ENCODE peak calls at places on chromosome 21, in six cellular contexts. H is T-helper 9 cell, P is lower lobe of right lung, Y is bronchial epithelial cell, J is transverse colon, S is DND-41. U is an unnamed sample.

GRCh38 chr21:16186742-16187141 is 457.0 kb downstream of the USP25 start:
- DNase-seq in H (no peak), P (no peak), Y (no peak), J (no peak), S (no peak), U (no peak)

GRCh38 chr21:15706686-15707085 is 23.1 kb upstream of the USP25 start:
- DNase-seq in H (no peak), P (no peak), Y (peak; percentile 99), J (peak; percentile 23), S (no peak), U (no peak)

GRCh38 chr21:41758550-41758949 is 8.3 kb downstream of the RIPK4 start:
- DNase-seq in H (no peak), P (no peak), Y (no peak), J (no peak), S (no peak), U (no peak)

GRCh38 chr21:37437376-37438080 is 71.0 kb downstream of the DYRK1A start:
- DNase-seq in H (no peak), P (no peak), Y (no peak), J (no peak), S (no peak), U (no peak)

GRCh38 chr21:21818898-21819297 is 820.7 kb downstream of the NCAM2 start:
- DNase-seq in H (no peak), P (no peak), Y (no peak), J (no peak), S (no peak), U (no peak)

GRCh38 chr21:35585155-35585554 is 475.2 kb downstream of the SETD4 start:
- DNase-seq in H (no peak), P (no peak), Y (no peak), J (no peak), S (no peak), U (no peak)

GRCh38 chr21:15255359-15256157 is 190.8 kb upstream of the NRIP1 start:
- DNase-seq in H (no peak), P (no peak), Y (peak; percentile 26), J (no peak), S (no peak), U (no peak)

GRCh38 chr21:38614558-38614957 is 116.3 kb upstream of the ERG start:
- DNase-seq in H (no peak), P (no peak), Y (no peak), J (no peak), S (no peak), U (no peak)

GRCh38 chr21:44871576-44872265 is 1.8 kb downstream of the PTTG1IP start:
- DNase-seq in H (no peak), P (no peak), Y (peak; percentile 88), J (peak; percentile 76), S (no peak), U (no peak)

GRCh38 chr21:45152265-45152746 is 77.9 kb downstream of the ADARB1 start:
- DNase-seq in H (peak; percentile 42), P (peak; percentile 77), Y (no peak), J (peak; percentile 50), S (peak; percentile 85), U (peak; percentile 64)

GRCh38 chr21:38441153-38441552 is 57.1 kb downstream of the ERG start:
- DNase-seq in H (no peak), P (no peak), Y (no peak), J (no peak), S (no peak), U (no peak)

GRCh38 chr21:26144026-26144425 is 26.5 kb downstream of the APP start:
- DNase-seq in H (no peak), P (no peak), Y (no peak), J (no peak), S (peak; percentile 56), U (no peak)

GRCh38 chr21:26388731-26389231 is 184.3 kb downstream of the CYYR1 start:
- DNase-seq in H (no peak), P (no peak), Y (peak; percentile 89), J (no peak), S (no peak), U (no peak)

GRCh38 chr21:28068455-28069358 is 924.0 kb downstream of the LTN1 start:
- DNase-seq in H (no peak), P (no peak), Y (no peak), J (no peak), S (no peak), U (no peak)

GRCh38 chr21:34707876-34708325 is 39.1 kb downstream of the CLIC6 start:
- DNase-seq in H (no peak), P (no peak), Y (no peak), J (no peak), S (peak; percentile 57), U (peak; percentile 43)

GRCh38 chr21:16457498-16457897 is 727.7 kb downstream of the USP25 start:
- DNase-seq in H (no peak), P (no peak), Y (no peak), J (no peak), S (no peak), U (no peak)

GRCh38 chr21:27769763-27770162 is 802.9 kb upstream of the ADAMTS5 start:
- DNase-seq in H (no peak), P (no peak), Y (no peak), J (no peak), S (no peak), U (no peak)

GRCh38 chr21:44418108-44418875 is 37.0 kb upstream of the LRRC3 start:
- DNase-seq in H (no peak), P (no peak), Y (no peak), J (no peak), S (no peak), U (no peak)

GRCh38 chr21:28317177-28317950 is 675.3 kb downstream of the LTN1 start:
- DNase-seq in H (no peak), P (no peak), Y (no peak), J (peak; percentile 9), S (no peak), U (no peak)

GRCh38 chr21:18803624-18804023 is 400.0 kb upstream of the TMPRSS15 start:
- DNase-seq in H (no peak), P (no peak), Y (no peak), J (no peak), S (no peak), U (no peak)

GRCh38 chr21:45125347-45125746 is 51.0 kb downstream of the ADARB1 start:
- DNase-seq in H (no peak), P (no peak), Y (no peak), J (no peak), S (no peak), U (no peak)

GRCh38 chr21:45570826-45571601 is 28.8 kb upstream of the SLC19A1 start:
- DNase-seq in H (no peak), P (peak; percentile 16), Y (no peak), J (no peak), S (no peak), U (no peak)

GRCh38 chr21:43699933-43700599 is 18.9 kb upstream of the PDXK start:
- DNase-seq in H (no peak), P (peak; percentile 45), Y (no peak), J (no peak), S (no peak), U (no peak)

GRCh38 chr21:45970674-45971486 is 10.7 kb upstream of the COL6A1 start:
- DNase-seq in H (no peak), P (no peak), Y (no peak), J (peak; percentile 54), S (peak; percentile 60), U (peak; percentile 26)

GRCh38 chr21:36471254-36471723 is 8.6 kb downstream of the CLDN14 start:
- DNase-seq in H (no peak), P (no peak), Y (peak; percentile 76), J (no peak), S (no peak), U (no peak)

GRCh38 chr21:34844033-34844923 is 175.5 kb downstream of the CLIC6 start:
- DNase-seq in H (no peak), P (peak; percentile 58), Y (peak; percentile 72), J (peak; percentile 39), S (no peak), U (no peak)

GRCh38 chr21:34593954-34594531 is 20.9 kb downstream of the RCAN1 start:
- DNase-seq in H (no peak), P (no peak), Y (no peak), J (no peak), S (no peak), U (no peak)

GRCh38 chr21:44785620-44786344 is 15.8 kb downstream of the UBE2G2 start:
- DNase-seq in H (no peak), P (no peak), Y (no peak), J (no peak), S (no peak), U (no peak)

GRCh38 chr21:29771491-29772066 is 168.2 kb downstream of the GRIK1 start:
- DNase-seq in H (no peak), P (no peak), Y (peak; percentile 8), J (no peak), S (no peak), U (no peak)

GRCh38 chr21:17436626-17437111 is 76.2 kb upstream of the CXADR start:
- DNase-seq in H (no peak), P (no peak), Y (no peak), J (no peak), S (no peak), U (no peak)

GRCh38 chr21:25240974-25241373 is 366.3 kb downstream of the MRPL39 start:
- DNase-seq in H (no peak), P (no peak), Y (no peak), J (no peak), S (no peak), U (no peak)

GRCh38 chr21:42627527-42628289 is 25.7 kb upstream of the PDE9A start:
- DNase-seq in H (no peak), P (no peak), Y (no peak), J (no peak), S (no peak), U (no peak)

GRCh38 chr21:31204801-31205200 is 139.3 kb downstream of the TIAM1 start:
- DNase-seq in H (no peak), P (no peak), Y (no peak), J (no peak), S (no peak), U (no peak)

GRCh38 chr21:36849461-36849860 is 117.0 kb downstream of the HLCS start:
- DNase-seq in H (no peak), P (no peak), Y (no peak), J (no peak), S (no peak), U (no peak)

GRCh38 chr21:35222021-35222420 is 172.9 kb upstream of the RUNX1 start:
- DNase-seq in H (no peak), P (no peak), Y (no peak), J (no peak), S (peak; percentile 22), U (no peak)

GRCh38 chr21:32315511-32316362 is 17.1 kb downstream of the MRAP start:
- DNase-seq in H (no peak), P (no peak), Y (no peak), J (no peak), S (no peak), U (no peak)

GRCh38 chr21:31554511-31555022 is 104.9 kb upstream of the SOD1 start:
- DNase-seq in H (no peak), P (no peak), Y (peak; percentile 58), J (no peak), S (no peak), U (no peak)